ENCODE peak calls at places on chromosome 14, in nine cellular contexts. S is spleen, U is left ventricle myocardium inferior, E is mucosa of descending colon, D is progenitor cell of endocrine pancreas, K is adrenal gland, W is mammary epithelial cell, Z is gastrocnemius medialis, B is psoas muscle. A is an unnamed sample.
A peak's percentile ranks its signal among the peaks of the same experiment; 100 is the strongest.

GRCh38 chr14:34684578-34684977 is 29.8 kb downstream of the CFL2 start:
- DNase-seq in S (no peak), D (no peak), W (peak; percentile 35), Z (no peak), K (no peak), U (no peak), E (no peak), B (no peak), A (no peak)

GRCh38 chr14:101186544-101186943 is 283.0 kb upstream of the RTL1 start:
- DNase-seq in U (no peak), W (no peak), K (no peak), S (peak; percentile 22), D (no peak), B (no peak), Z (no peak), E (no peak), A (no peak)

GRCh38 chr14:34713681-34714319 is 593 bp downstream of the CFL2 start:
- DNase-seq in U (peak; percentile 22), D (no peak), K (peak; percentile 39), W (peak; percentile 56), B (peak; percentile 49), E (peak; percentile 54), S (no peak), Z (peak; percentile 52), A (no peak)

GRCh38 chr14:22939684-22940083 is 10.5 kb upstream of the PRMT5 start:
- DNase-seq in K (no peak), B (no peak), W (no peak), Z (no peak), S (no peak), E (no peak), U (no peak), D (no peak), A (no peak)

GRCh38 chr14:64879635-64880381 is at the start of gene SPTB:
- DNase-seq in U (peak; percentile 76), S (peak; percentile 81), Z (peak; percentile 83), K (peak; percentile 24), W (no peak), D (peak; percentile 19), E (peak; percentile 64), B (peak; percentile 79), A (peak; percentile 71)

GRCh38 chr14:99612737-99613330 is 8.8 kb upstream of the CCDC85C start:
- DNase-seq in K (no peak), Z (no peak), E (no peak), D (no peak), U (no peak), B (no peak), S (no peak), W (peak; percentile 94), A (no peak)

GRCh38 chr14:59463773-59464650 is 1.2 kb downstream of the GPR135 start:
- DNase-seq in S (peak; percentile 84), W (no peak), D (peak; percentile 21), Z (no peak), E (no peak), K (no peak), U (peak; percentile 22), B (no peak), A (peak; percentile 49)

GRCh38 chr14:78612666-78613065 is 442.5 kb downstream of the NRXN3 start:
- DNase-seq in S (no peak), Z (no peak), E (no peak), U (no peak), K (no peak), B (no peak), D (no peak), W (no peak), A (no peak)

GRCh38 chr14:24171422-24172260 is at the start of gene REC8:
- DNase-seq in D (peak; percentile 96), S (peak; percentile 94), E (peak; percentile 68), K (peak; percentile 86), B (peak; percentile 57), Z (peak; percentile 32), U (peak; percentile 61), W (no peak), A (peak; percentile 85)

GRCh38 chr14:75223664-75224154 is 47.3 kb upstream of the TMED10 start:
- DNase-seq in E (no peak), U (peak; percentile 30), Z (no peak), D (peak; percentile 21), S (no peak), K (peak; percentile 48), W (no peak), B (no peak), A (peak; percentile 11)

GRCh38 chr14:34733245-34733644 is 18.9 kb upstream of the CFL2 start:
- DNase-seq in S (no peak), U (no peak), W (peak; percentile 65), D (no peak), K (no peak), B (no peak), E (no peak), Z (no peak), A (no peak)

GRCh38 chr14:53295985-53296582 is 143.0 kb upstream of the DDHD1 start:
- DNase-seq in S (no peak), Z (no peak), K (no peak), B (no peak), U (no peak), D (no peak), W (peak; percentile 19), E (no peak), A (peak; percentile 28)

GRCh38 chr14:52590318-52590717 is 37.7 kb downstream of the GPR137C start:
- DNase-seq in B (no peak), E (no peak), Z (no peak), K (no peak), U (no peak), W (no peak), D (no peak), S (no peak), A (no peak)

GRCh38 chr14:94748667-94749347 is 21.1 kb downstream of the GSC start:
- DNase-seq in B (no peak), U (no peak), K (no peak), W (no peak), Z (no peak), S (peak; percentile 37), D (no peak), E (no peak), A (peak; percentile 49)

GRCh38 chr14:63383776-63384367 is 65.1 kb upstream of the GPHB5 start:
- DNase-seq in W (no peak), Z (no peak), E (no peak), B (no peak), S (no peak), U (no peak), D (no peak), K (no peak), A (no peak)

GRCh38 chr14:53885241-53885640 is 71.4 kb downstream of the BMP4 start:
- DNase-seq in S (no peak), W (no peak), Z (no peak), E (no peak), D (no peak), U (no peak), B (no peak), K (no peak), A (no peak)

GRCh38 chr14:96102071-96102856 is 63.1 kb downstream of the C14orf132 start:
- DNase-seq in E (no peak), S (no peak), U (no peak), W (no peak), Z (no peak), K (no peak), B (no peak), D (no peak), A (no peak)

GRCh38 chr14:102966681-102967505 is 44.4 kb downstream of the AMN start:
- DNase-seq in B (peak; percentile 40), U (no peak), D (no peak), S (peak; percentile 41), Z (no peak), K (no peak), W (no peak), E (no peak), A (no peak)

DNA sequence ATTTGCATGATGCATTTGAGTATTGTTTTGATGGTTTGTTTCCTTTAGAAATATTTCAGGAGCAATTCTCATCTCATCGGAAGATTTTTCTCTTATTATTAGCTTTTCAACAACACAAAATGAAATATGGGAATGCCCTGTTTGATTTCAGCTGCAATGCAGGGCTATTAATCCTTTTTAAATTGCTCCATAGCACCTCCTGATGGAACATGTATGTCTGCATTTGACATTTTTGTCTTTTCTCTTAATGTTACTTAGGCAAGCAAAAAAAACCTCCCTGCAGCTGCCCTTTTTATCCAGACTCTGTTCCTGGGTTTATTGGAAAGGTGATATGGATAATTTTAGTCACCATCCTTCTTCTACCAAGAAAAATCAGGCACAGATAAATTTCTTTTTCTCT is 895.8 kb downstream of the RPS29 start:
- DNase-seq in U (no peak), S (no peak), Z (no peak), E (no peak), K (no peak), D (no peak), B (no peak), W (no peak), A (no peak)
- TF ChIP-seq CTCF in U (no peak), S (no peak), Z (no peak), E (no peak), K (no peak), D (peak; percentile 27), B (no peak), W (no peak), A (peak; percentile 10)

DNA sequence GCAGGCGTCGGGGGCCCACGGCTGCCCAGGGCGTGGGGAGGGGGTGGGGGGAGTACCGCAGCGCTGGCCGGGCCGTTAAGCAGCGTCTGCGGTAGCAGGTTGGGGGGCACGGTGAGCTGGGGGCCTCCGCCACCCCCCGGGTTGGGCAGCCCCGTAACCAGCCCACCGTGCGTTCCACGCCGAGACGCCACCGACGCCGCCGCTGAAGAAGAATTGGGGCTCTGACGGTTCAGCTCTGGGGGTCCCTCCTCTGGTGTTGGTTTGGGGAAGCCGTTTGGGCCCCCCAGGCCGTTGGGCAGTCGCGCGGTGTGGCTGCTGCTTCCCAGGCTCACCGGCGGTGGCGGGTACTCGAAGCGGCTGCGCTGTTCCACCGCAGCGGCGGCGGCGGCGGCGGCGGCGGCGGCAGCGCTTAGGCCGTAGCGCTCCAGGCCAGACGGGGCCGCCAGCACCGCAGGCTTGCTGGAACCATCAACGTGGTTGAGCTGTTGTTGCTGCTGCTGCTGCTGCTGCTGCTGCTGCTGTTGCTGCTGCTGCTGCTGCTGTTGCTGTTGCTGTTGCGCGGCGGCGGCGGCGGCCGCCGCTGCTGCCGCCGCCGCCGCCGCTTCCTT is 1.5 kb downstream of the IRF2BPL start:
- DNase-seq in D (peak; percentile 32), S (peak; percentile 93), K (peak; percentile 57), B (peak; percentile 64), U (peak; percentile 54), Z (no peak), W (peak; percentile 41), E (peak; percentile 70), A (peak; percentile 62)
- TF ChIP-seq CTCF in D (no peak), S (no peak), K (peak; percentile 30), B (no peak), U (peak; percentile 31), Z (no peak), W (no peak), E (no peak), A (no peak)

DNA sequence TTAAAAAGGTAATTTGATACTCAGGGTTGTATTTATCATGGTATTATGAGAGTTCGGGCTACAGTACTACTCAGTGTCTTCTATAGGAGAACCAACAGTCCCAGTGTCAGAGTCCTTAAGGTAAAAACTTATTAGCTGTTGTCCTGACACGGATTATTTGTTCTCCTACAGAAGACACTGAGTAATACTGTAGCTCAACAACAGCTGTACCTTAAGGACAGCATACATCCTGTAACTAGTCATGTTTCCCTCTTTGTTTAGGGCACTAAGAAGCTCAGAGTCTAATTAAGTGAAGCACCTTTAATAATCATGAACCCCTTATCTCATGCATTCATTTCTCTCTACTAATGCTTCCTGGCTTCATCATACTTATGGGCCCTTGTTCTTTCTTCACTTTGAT is 33.9 kb downstream of the ARF6 start:
- DNase-seq in D (no peak), S (no peak), E (no peak), B (no peak), W (no peak), K (no peak), Z (no peak), U (no peak), A (no peak)
- TF ChIP-seq CTCF in D (no peak), S (no peak), E (no peak), B (no peak), W (no peak), K (no peak), Z (no peak), U (no peak), A (no peak)

GRCh38 chr14:36834293-36834692 is 172.6 kb downstream of the PAX9 start:
- DNase-seq in U (no peak), Z (no peak), S (no peak), W (no peak), E (no peak), D (no peak), B (no peak), K (no peak), A (no peak)
- TF ChIP-seq CTCF in U (no peak), Z (no peak), S (no peak), W (no peak), E (no peak), D (no peak), B (no peak), K (no peak), A (no peak)